ENCODE peak calls at places on chromosome 20, in four cellular contexts. One of them, this sample, is unnamed.

GRCh38 chr20:24535956-24536730 is 66.7 kb downstream of the SYNDIG1 start:
- DNase-seq in H1: no peak
- DNase-seq in K562: no peak
- DNase-seq in HepG2: no peak
- DNase-seq in this sample: no peak

GRCh38 chr20:5668529-5668868 is 81.7 kb upstream of the SHLD1 start:
- DNase-seq in H1: no peak
- DNase-seq in K562: no peak
- DNase-seq in HepG2: no peak
- DNase-seq in this sample: no peak

GRCh38 chr20:1995531-1996310 is 1.9 kb upstream of the PDYN start:
- DNase-seq in H1: no peak
- DNase-seq in K562: no peak
- DNase-seq in HepG2: no peak
- DNase-seq in this sample: no peak

GRCh38 chr20:1848378-1848777 is 46.8 kb upstream of the SIRPA start:
- DNase-seq in H1: no peak
- DNase-seq in K562: no peak
- DNase-seq in HepG2: no peak
- DNase-seq in this sample: no peak

GRCh38 chr20:1273366-1273765 is 7.3 kb downstream of the SNPH start:
- DNase-seq in H1: no peak
- DNase-seq in K562: no peak
- DNase-seq in HepG2: no peak
- DNase-seq in this sample: no peak

GRCh38 chr20:10291564-10292240 is 73.1 kb downstream of the SNAP25 start:
- DNase-seq in H1: no peak
- DNase-seq in K562: no peak
- DNase-seq in HepG2: no peak
- DNase-seq in this sample: no peak

GRCh38 chr20:49323622-49324238 is 45.9 kb upstream of the ZNFX1 start:
- DNase-seq in H1: no peak
- DNase-seq in K562: peak
- DNase-seq in HepG2: peak
- DNase-seq in this sample: no peak

GRCh38 chr20:39909447-39909846 is 779.6 kb downstream of the MAFB start:
- DNase-seq in H1: no peak
- DNase-seq in K562: no peak
- DNase-seq in HepG2: no peak
- DNase-seq in this sample: no peak

GRCh38 chr20:31425797-31426196 is 14.6 kb upstream of the DEFB123 start:
- DNase-seq in H1: no peak
- DNase-seq in K562: no peak
- DNase-seq in HepG2: no peak
- DNase-seq in this sample: no peak

DNA sequence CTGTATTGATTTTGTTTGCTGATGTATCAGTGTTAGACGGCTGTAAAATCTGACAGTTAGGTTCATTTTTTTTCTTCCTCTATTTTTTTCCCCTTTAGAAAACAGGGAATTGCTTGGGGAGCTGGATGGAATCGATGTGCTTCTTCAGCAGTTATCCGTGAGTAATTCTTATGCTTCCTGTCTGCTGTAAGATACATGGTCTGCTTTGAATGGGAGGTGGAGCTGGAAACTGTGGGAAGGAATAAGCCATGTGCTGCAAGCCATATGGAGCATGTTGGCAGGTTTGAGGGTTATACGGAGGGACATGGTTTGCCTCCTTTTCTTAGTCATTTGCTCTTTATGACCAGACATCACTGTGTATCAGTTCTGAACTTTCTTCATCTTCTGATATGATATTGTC is 83.7 kb downstream of the CTNNBL1 start:
- DNase-seq in H1: no peak
- DNase-seq in K562: no peak
- DNase-seq in HepG2: no peak
- DNase-seq in this sample: no peak
- TF ChIP-seq USF2 in H1: no peak
- TF ChIP-seq USF2 in K562: no peak
- TF ChIP-seq USF2 in HepG2: no peak
- TF ChIP-seq USF2 in this sample: no peak

GRCh38 chr20:23361651-23362391 is at the start of gene GZF1:
- DNase-seq in H1: peak
- DNase-seq in K562: peak
- DNase-seq in HepG2: peak
- DNase-seq in this sample: peak
- TF ChIP-seq POLR2A in H1: peak
- TF ChIP-seq POLR2A in K562: peak
- TF ChIP-seq POLR2A in HepG2: peak
- TF ChIP-seq POLR2A in this sample: peak

GRCh38 chr20:32841632-32842031 is 17.1 kb upstream of the EFCAB8 start:
- DNase-seq in H1: no peak
- DNase-seq in K562: no peak
- DNase-seq in HepG2: no peak
- DNase-seq in this sample: no peak
- TF ChIP-seq RNF2 in H1: no peak
- TF ChIP-seq RNF2 in K562: no peak
- TF ChIP-seq RNF2 in HepG2: no peak
- TF ChIP-seq RNF2 in this sample: no peak

GRCh38 chr20:22383156-22383555 is 201.2 kb downstream of the FOXA2 start:
- DNase-seq in H1: no peak
- DNase-seq in K562: no peak
- DNase-seq in HepG2: no peak
- DNase-seq in this sample: no peak

GRCh38 chr20:22384978-22385377 is 199.4 kb downstream of the FOXA2 start:
- DNase-seq in H1: no peak
- DNase-seq in K562: no peak
- DNase-seq in HepG2: peak
- DNase-seq in this sample: no peak

GRCh38 chr20:22381812-22382416 is 202.5 kb downstream of the FOXA2 start:
- DNase-seq in H1: no peak
- DNase-seq in K562: no peak
- DNase-seq in HepG2: no peak
- DNase-seq in this sample: no peak

GRCh38 chr20:22385602-22386299 is 198.6 kb downstream of the FOXA2 start:
- DNase-seq in H1: no peak
- DNase-seq in K562: peak
- DNase-seq in HepG2: peak
- DNase-seq in this sample: peak

DNA sequence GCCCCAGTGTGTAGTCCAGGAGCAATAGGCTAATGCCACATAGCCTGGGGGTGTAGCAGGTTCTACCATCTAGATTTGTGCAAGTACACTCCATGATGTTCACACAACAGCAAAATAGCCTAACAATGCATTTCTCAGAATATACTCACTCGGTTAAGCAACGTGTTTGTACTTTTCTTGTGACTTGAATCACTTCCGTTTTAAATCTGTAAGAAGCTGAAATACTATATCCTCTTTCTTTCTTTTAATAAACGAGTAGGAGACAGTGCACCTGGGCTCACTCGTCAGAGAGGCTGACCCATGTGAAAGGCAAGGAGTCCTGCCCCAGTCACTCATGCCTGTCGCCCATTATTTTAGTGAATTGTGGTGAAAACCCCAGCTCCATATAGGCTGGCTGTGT is 201.6 kb downstream of the FOXA2 start:
- DNase-seq in H1: no peak
- DNase-seq in K562: no peak
- DNase-seq in HepG2: no peak
- DNase-seq in this sample: no peak
- TF ChIP-seq USF2 in H1: no peak
- TF ChIP-seq USF2 in K562: no peak
- TF ChIP-seq USF2 in HepG2: no peak
- TF ChIP-seq USF2 in this sample: no peak

GRCh38 chr20:16624106-16624505 is 50.9 kb upstream of the KIF16B start:
- DNase-seq in H1: no peak
- DNase-seq in K562: no peak
- DNase-seq in HepG2: peak
- DNase-seq in this sample: peak
- TF ChIP-seq POLR2A in H1: no peak
- TF ChIP-seq POLR2A in K562: no peak
- TF ChIP-seq POLR2A in HepG2: no peak
- TF ChIP-seq POLR2A in this sample: no peak

DNA sequence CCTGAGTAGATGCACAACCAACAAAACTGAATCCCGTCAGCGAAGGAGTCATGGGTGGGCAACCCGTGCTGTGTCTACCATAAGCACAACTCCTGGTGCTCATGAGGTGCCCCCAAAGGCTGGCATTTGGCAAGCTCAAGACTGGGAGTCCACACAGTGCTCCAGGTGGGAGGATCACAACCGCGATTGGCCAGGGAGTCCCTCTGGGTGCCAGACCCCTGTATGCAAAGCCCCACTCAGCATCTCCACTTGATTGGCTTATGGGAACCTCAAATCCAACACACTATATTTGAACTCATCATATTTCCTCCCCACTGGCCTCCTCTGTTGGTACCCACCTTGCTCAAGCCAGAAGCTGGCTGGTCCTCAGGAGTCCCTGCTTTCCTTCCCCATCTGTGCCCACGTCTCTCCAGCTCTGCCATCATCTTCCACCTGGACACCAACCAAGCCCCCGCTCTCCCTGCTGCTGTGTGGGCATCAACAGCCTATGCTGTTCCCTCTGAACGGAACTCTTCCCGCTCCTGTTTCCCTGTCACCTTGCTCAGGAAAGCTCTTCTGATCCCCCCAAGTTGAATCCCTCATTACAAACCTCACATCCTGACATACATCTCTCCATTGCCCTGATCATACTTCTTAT is 142.3 kb upstream of the PTPN1 start:
- DNase-seq in H1: no peak
- DNase-seq in K562: no peak
- DNase-seq in HepG2: no peak
- DNase-seq in this sample: no peak
- TF ChIP-seq RNF2 in H1: no peak
- TF ChIP-seq RNF2 in K562: no peak
- TF ChIP-seq RNF2 in HepG2: no peak
- TF ChIP-seq RNF2 in this sample: no peak

This sample was measured in A549.